ENCODE peak calls at places on chromosomes 4 and X, in nine cellular contexts. X is RWPE2, G is fibroblast of the aortic adventitia, D is SK-N-SH, B is fibroblast of lung, I is HepG2, W is mammary epithelial cell, P is tibial nerve, J is breast epithelium. H is an unnamed sample.

GRCh38 chrX:138519296-138519695 is 192.2 kb downstream of the FGF13 start:
- DNase-seq in X (no peak), G (no peak), D (no peak), B (no peak), I (no peak), W (no peak), P (no peak), J (no peak), H (no peak)

GRCh38 chr4:65046496-65047101 is 623.7 kb downstream of the EPHA5 start:
- DNase-seq in X (no peak), G (peak; percentile 7), D (no peak), B (no peak), I (no peak), W (peak; percentile 40), P (no peak), J (no peak), H (no peak)

GRCh38 chrX:131262738-131263679 is 26.1 kb downstream of the IGSF1 start:
- DNase-seq in X (no peak), G (no peak), D (no peak), B (peak; percentile 0), I (peak; percentile 35), W (no peak), P (no peak), J (no peak), H (no peak)

GRCh38 chr4:155674669-155675071 is 8.0 kb downstream of the GUCY1A1 start:
- DNase-seq in X (no peak), G (no peak), D (no peak), B (no peak), I (no peak), W (no peak), P (no peak), J (no peak), H (no peak)

GRCh38 chrX:5051831-5052491 is 1176.7 kb downstream of the NLGN4X start:
- DNase-seq in X (peak; percentile 78), G (no peak), D (no peak), B (peak; percentile 0), I (no peak), W (peak; percentile 82), P (peak; percentile 7), J (no peak), H (no peak)

GRCh38 chr4:12359420-12359819 is 930.7 kb upstream of the HS3ST1 start:
- DNase-seq in X (no peak), G (no peak), D (no peak), B (no peak), I (no peak), W (no peak), P (no peak), J (no peak), H (no peak)

GRCh38 chr4:74189331-74190043 is 31.6 kb downstream of the MTHFD2L start:
- DNase-seq in X (no peak), G (peak; percentile 80), D (peak; percentile 22), B (peak; percentile 75), I (peak; percentile 64), W (peak; percentile 44), P (no peak), J (no peak), H (peak; percentile 36)

GRCh38 chrX:53135581-53135980 is 41.6 kb downstream of the KANTR start:
- DNase-seq in X (no peak), G (no peak), D (no peak), B (no peak), I (no peak), W (no peak), P (no peak), J (no peak), H (no peak)

GRCh38 chrX:10310502-10310901 is 153.7 kb downstream of the CLCN4 start:
- DNase-seq in X (no peak), G (no peak), D (peak; percentile 7), B (no peak), I (no peak), W (no peak), P (no peak), J (no peak), H (no peak)

GRCh38 chr4:48899950-48900349 is 6.6 kb downstream of the OCIAD2 start:
- DNase-seq in X (no peak), G (peak; percentile 26), D (no peak), B (no peak), I (no peak), W (no peak), P (no peak), J (no peak), H (no peak)

GRCh38 chr4:99828477-99828876 is 11.8 kb downstream of the DAPP1 start:
- DNase-seq in X (no peak), G (no peak), D (no peak), B (no peak), I (no peak), W (peak; percentile 44), P (no peak), J (no peak), H (no peak)

GRCh38 chr4:99563310-99564186 is at the start of gene TRMT10A:
- DNase-seq in X (peak; percentile 95), G (peak; percentile 98), D (peak; percentile 87), B (peak; percentile 99), I (peak; percentile 96), W (peak; percentile 97), P (peak; percentile 96), J (peak; percentile 95), H (peak; percentile 94)

GRCh38 chr4:72918362-72918761 is 151.2 kb downstream of the COX18 start:
- DNase-seq in X (no peak), G (no peak), D (no peak), B (no peak), I (no peak), W (no peak), P (no peak), J (no peak), H (no peak)

GRCh38 chr4:53688186-53688790 is 97.0 kb upstream of the LNX1 start:
- DNase-seq in X (no peak), G (peak; percentile 99), D (peak; percentile 3), B (peak; percentile 98), I (no peak), W (peak; percentile 97), P (no peak), J (no peak), H (peak; percentile 97)

GRCh38 chr4:72846280-72847111 is 223.0 kb downstream of the COX18 start:
- DNase-seq in X (no peak), G (no peak), D (no peak), B (no peak), I (peak; percentile 17), W (no peak), P (no peak), J (no peak), H (no peak)

GRCh38 chr4:26157541-26157940 is 163.3 kb upstream of the RBPJ start:
- DNase-seq in X (no peak), G (no peak), D (no peak), B (peak; percentile 60), I (no peak), W (no peak), P (no peak), J (no peak), H (no peak)

GRCh38 chrX:38649227-38649626 is 87.9 kb downstream of the TSPAN7 start:
- DNase-seq in X (no peak), G (no peak), D (no peak), B (no peak), I (no peak), W (no peak), P (no peak), J (no peak), H (no peak)

GRCh38 chr4:39637572-39638357 is 900 bp downstream of the SMIM14 start:
- DNase-seq in X (peak; percentile 72), G (peak; percentile 70), D (peak; percentile 54), B (peak; percentile 62), I (peak; percentile 64), W (peak; percentile 64), P (peak; percentile 48), J (no peak), H (no peak)

GRCh38 chrX:24282381-24283121 is 31.3 kb downstream of the SUPT20HL2 start:
- DNase-seq in X (no peak), G (peak; percentile 76), D (no peak), B (peak; percentile 51), I (no peak), W (no peak), P (no peak), J (no peak), H (no peak)

GRCh38 chr4:16642897-16643296 is 255.5 kb downstream of the LDB2 start:
- DNase-seq in X (no peak), G (peak; percentile 36), D (peak; percentile 51), B (peak; percentile 30), I (peak; percentile 7), W (no peak), P (no peak), J (no peak), H (no peak)
- TF ChIP-seq CTCF in X (no peak), G (peak; percentile 6), D (peak; percentile 59), B (peak; percentile 12), I (peak; percentile 52), W (peak; percentile 4), P (no peak), J (no peak), H (no peak)

GRCh38 chr4:123401466-123402175 is 5.0 kb downstream of the SPRY1 start:
- DNase-seq in X (no peak), G (peak; percentile 22), D (no peak), B (no peak), I (no peak), W (no peak), P (no peak), J (no peak), H (no peak)
- H3K4me3 ChIP-seq in X (no peak overlapping the region), G (peak overlapping the region; percentile 69), D (peak overlapping the region; percentile 63), B (peak overlapping the region; percentile 75), I (peak overlapping the region; percentile 83), W (peak overlapping the region; percentile 74), P (peak overlapping the region; percentile 85), J (peak overlapping the region; percentile 83), H (no peak overlapping the region)

DNA sequence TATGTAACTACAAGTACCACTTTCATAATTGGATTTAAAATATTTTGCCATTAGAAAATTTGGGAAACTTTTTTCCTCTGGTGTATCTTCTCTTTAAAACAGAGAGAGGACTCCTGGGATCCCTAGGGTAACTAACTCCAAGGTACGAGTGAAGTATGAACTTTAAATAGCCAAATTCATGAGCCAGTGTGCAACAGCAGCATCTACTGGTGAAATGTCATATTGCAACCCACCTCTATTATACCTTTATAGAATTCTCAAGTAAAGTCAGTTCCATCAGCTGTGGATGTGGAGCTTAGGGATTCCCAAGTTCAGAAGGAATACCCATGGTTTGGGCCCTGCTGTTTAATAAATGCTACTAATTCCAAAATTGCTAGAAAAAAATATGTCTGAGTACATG is 282.7 kb upstream of the TAPT1 start:
- DNase-seq in X (no peak), G (no peak), D (no peak), B (no peak), I (no peak), W (no peak), P (no peak), J (no peak), H (no peak)
- TF ChIP-seq CTCF in X (peak; percentile 41), G (peak; percentile 37), D (peak; percentile 51), B (peak; percentile 42), I (peak; percentile 10), W (peak; percentile 41), P (peak; percentile 13), J (no peak), H (peak; percentile 52)

DNA sequence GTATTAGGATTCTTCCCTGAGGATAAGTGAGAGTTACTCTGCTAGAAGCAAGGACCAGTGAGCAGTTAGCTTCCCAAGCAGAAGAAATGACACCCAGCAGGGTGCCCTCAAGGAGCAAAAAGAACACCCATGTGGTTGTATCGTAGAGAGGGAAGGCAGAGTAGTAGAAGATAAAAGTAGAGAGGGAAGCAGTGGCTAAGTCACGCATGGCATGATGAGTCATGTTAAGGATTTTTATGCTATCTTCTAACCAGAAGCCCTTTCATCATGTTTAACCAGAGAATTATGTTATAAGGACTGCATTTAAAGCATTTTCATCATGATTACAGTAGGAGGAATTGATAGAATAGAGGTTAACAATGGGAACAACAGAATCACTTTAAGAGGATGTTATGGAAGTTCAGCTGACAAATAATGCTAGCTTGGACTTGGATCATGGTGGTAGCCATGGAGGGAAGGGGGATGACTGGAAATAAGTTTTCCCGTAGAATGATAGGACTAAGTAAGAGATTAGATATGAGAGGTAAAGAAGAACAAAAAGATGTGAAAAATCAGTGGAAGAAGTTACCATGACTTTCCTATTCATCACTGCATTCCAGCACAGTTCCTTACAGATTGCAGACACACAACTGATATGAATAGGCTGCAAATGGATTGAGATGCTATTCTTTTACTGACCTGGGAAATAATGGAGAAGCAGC is 383.5 kb upstream of the INTU start:
- DNase-seq in X (no peak), G (peak; percentile 14), D (no peak), B (peak; percentile 18), I (no peak), W (peak; percentile 29), P (no peak), J (no peak), H (no peak)
- H3K4me3 ChIP-seq in X (no peak overlapping the region), G (no peak overlapping the region), D (no peak overlapping the region), B (no peak overlapping the region), I (no peak overlapping the region), W (no peak overlapping the region), P (no peak overlapping the region), J (no peak overlapping the region), H (no peak overlapping the region)